ENCODE peak calls at places on chromosome 15, in seven cellular contexts. O is mammary epithelial cell, M is NCI-H82, Q is cardiac muscle cell, G is EL, K is heart left ventricle, I is AG04450. J is an unnamed sample.

GRCh38 chr15:42155546-42156265 is 730 bp downstream of the PLA2G4F start:
- DNase-seq in G (no peak), Q (no peak), O (peak; percentile 32), M (peak; percentile 9), I (no peak), K (no peak), J (peak; percentile 65)

GRCh38 chr15:57649138-57649537 is 57.4 kb upstream of the POLR2M start:
- DNase-seq in Q (no peak), K (peak; percentile 43), G (no peak), O (peak; percentile 97), I (no peak), M (no peak), J (no peak)

GRCh38 chr15:65796610-65797012 is 4.5 kb upstream of the DENND4A start:
- DNase-seq in O (peak; percentile 91), Q (no peak), M (no peak), I (no peak), K (no peak), G (peak; percentile 65), J (no peak)

GRCh38 chr15:69434679-69435078 is 17.9 kb upstream of the RPLP1 start:
- DNase-seq in M (no peak), G (no peak), K (no peak), Q (no peak), I (no peak), O (no peak), J (no peak)

GRCh38 chr15:76994971-76995945 is at the start of gene PSTPIP1:
- DNase-seq in O (peak; percentile 43), M (no peak), G (no peak), Q (no peak), K (peak; percentile 56), I (no peak), J (no peak)

GRCh38 chr15:77059761-77060345 is 11.1 kb downstream of the TSPAN3 start:
- DNase-seq in G (no peak), O (no peak), I (no peak), M (no peak), K (no peak), Q (no peak), J (no peak)

GRCh38 chr15:82040862-82041261 is 5.0 kb downstream of the MEX3B start:
- DNase-seq in Q (peak; percentile 24), K (peak; percentile 45), G (no peak), O (no peak), I (no peak), M (peak; percentile 94), J (no peak)

GRCh38 chr15:94331731-94332130 is 100.4 kb downstream of the MCTP2 start:
- DNase-seq in O (no peak), G (no peak), K (no peak), Q (no peak), I (no peak), M (no peak), J (no peak)

J was measured in mucosa of gallbladder.